ENCODE peak calls at places on chromosomes 3 and 15, in four cellular contexts. E is stomach, U is tibial nerve, C is suprapubic skin. A is an unnamed sample.

GRCh38 chr15:85296615-85297402 is 83.6 kb upstream of the AKAP13 start:
- DNase-seq in E (peak; percentile 69), U (peak; percentile 48), C (peak; percentile 68), A (peak; percentile 68)

GRCh38 chr15:42456971-42457370 is 34.0 kb downstream of the ZNF106 start:
- DNase-seq in E (no peak), U (no peak), C (no peak), A (no peak)

GRCh38 chr3:100213891-100214573 is 46.8 kb upstream of the TBC1D23 start:
- DNase-seq in E (no peak), U (no peak), C (no peak), A (no peak)

GRCh38 chr3:62992520-62992919 is 117.3 kb upstream of the CADPS start:
- DNase-seq in E (no peak), U (no peak), C (no peak), A (no peak)

GRCh38 chr3:124700880-124701684 is 29.2 kb upstream of the UMPS start:
- DNase-seq in E (no peak), U (no peak), C (no peak), A (no peak)

GRCh38 chr3:197456271-197457091 is 99.3 kb downstream of the BDH1 start:
- DNase-seq in E (peak; percentile 86), U (peak; percentile 65), C (peak; percentile 92), A (peak; percentile 85)

GRCh38 chr15:42511010-42511396 is 15.6 kb downstream of the SNAP23 start:
- DNase-seq in E (no peak), U (no peak), C (no peak), A (no peak)

GRCh38 chr3:29721789-29722188 is 440.9 kb downstream of the RBMS3 start:
- DNase-seq in E (no peak), U (no peak), C (no peak), A (no peak)

GRCh38 chr3:136989781-136990524 is 32.2 kb downstream of the IL20RB start:
- DNase-seq in E (no peak), U (no peak), C (no peak), A (no peak)

GRCh38 chr15:66131831-66132230 is 121.7 kb downstream of the MEGF11 start:
- DNase-seq in E (no peak), U (no peak), C (no peak), A (no peak)

GRCh38 chr3:160401301-160402095 is 2.0 kb downstream of the SMC4 start:
- DNase-seq in E (peak; percentile 29), U (no peak), C (no peak), A (no peak)

GRCh38 chr3:184172681-184173373 is 1.8 kb upstream of the AP2M1 start:
- DNase-seq in E (no peak), U (no peak), C (no peak), A (no peak)

GRCh38 chr3:172097585-172097984 is 58.2 kb downstream of the FNDC3B start:
- DNase-seq in E (no peak), U (no peak), C (no peak), A (no peak)

GRCh38 chr15:80059786-80060489 is 462 bp downstream of the ZFAND6 start:
- DNase-seq in E (peak; percentile 45), U (no peak), C (no peak), A (no peak)

GRCh38 chr15:59028387-59028955 is 41.0 kb downstream of the RNF111 start:
- DNase-seq in E (no peak), U (no peak), C (no peak), A (no peak)

GRCh38 chr15:39756806-39757522 is 25.7 kb downstream of the FSIP1 start:
- DNase-seq in E (no peak), U (no peak), C (no peak), A (no peak)

DNA sequence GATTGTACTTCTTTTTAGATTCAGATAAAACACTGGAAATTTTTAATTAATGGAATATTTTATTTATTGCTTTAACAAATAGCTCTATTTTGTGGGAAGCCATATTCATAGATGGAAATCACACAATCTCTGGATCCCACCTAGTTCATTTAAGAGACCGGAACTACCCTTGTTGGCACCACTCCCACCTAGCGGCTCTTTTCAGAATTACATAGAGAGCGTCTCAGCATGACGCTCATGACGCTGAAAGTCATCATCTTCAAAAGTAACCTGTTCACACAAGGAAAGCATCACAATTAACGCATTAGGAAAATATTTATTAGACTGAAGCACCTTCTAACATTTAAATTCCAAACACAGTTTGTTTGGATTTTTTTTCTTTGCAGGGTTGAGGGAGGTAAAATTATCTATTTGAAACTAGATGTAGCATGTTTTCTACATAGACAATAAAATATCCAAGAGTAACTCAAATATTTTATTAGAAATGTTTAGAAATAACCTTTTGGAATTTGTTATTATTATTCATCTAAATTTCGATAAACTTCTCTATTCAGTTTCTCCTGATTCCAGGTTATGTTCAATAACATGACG is 214.9 kb upstream of the ARRDC4 start:
- DNase-seq in E (peak; percentile 32), U (no peak), C (no peak), A (no peak)
- TF ChIP-seq CTCF in E (peak; percentile 28), U (peak; percentile 39), C (peak; percentile 7), A (no peak)

GRCh38 chr3:36919439-36920160 is 25.3 kb downstream of the TRANK1 start:
- DNase-seq in E (no peak), U (no peak), C (no peak), A (no peak)

GRCh38 chr3:36920884-36921567 is 23.8 kb downstream of the TRANK1 start:
- DNase-seq in E (no peak), U (no peak), C (no peak), A (no peak)

GRCh38 chr3:36911990-36912804 is 32.7 kb downstream of the TRANK1 start:
- DNase-seq in E (no peak), U (no peak), C (no peak), A (no peak)

GRCh38 chr3:36923523-36923943 is 21.3 kb downstream of the TRANK1 start:
- DNase-seq in E (no peak), U (no peak), C (no peak), A (no peak)

GRCh38 chr3:36918050-36918449 is 26.8 kb downstream of the TRANK1 start:
- DNase-seq in E (no peak), U (no peak), C (no peak), A (no peak)
- H3K4me3 ChIP-seq in E (no peak overlapping the region), U (no peak overlapping the region), C (no peak overlapping the region), A (no peak overlapping the region)

DNA sequence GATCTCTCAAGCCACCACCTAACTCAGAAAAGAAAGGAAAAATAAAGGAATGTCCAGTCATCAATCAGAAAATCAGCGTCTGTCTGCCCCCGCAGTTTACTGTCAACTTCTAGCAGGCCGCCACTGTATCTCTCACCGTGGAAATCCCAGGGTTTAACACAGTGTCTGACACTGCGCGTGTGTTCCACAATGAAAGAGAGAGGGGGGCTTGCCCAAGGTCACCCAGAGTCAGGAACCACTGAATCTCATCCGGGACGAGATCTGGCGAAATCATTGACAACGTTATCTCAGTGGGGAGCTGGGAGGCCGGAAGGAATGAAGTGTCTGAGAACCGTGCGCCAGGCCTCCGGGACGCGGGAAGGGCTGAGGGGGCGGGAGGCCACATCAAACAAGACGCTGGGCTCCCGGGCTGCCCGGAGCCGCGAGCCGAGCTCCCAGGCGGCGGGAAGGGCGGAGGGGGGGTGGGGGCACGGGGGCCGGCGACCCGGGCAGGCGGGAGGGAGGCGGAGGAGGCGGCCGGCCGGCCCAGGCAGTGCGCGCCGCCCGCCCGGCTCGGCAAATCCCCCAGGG is 2.2 kb upstream of the HES1 start:
- DNase-seq in E (peak; percentile 61), U (no peak), C (peak; percentile 84), A (peak; percentile 62)
- TF ChIP-seq EP300 in E (no peak), U (no peak), C (no peak), A (no peak)

DNA sequence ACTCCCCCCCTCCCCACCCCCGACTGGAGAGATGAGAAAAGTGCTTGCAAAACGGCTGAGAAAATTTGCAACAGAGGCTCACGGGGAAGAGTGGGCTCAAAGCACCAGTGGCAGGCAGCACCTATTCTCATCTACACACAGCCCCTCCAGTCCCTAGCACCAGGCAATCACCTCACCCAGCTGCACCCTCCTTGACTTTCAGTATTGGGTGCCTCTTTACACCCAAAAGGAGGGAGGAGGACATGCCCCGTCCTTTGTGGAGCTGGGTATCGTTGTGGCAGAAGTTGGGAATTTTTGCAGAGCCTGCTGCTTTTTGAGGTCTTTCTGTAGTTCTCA is 182.8 kb upstream of the TOPAZ1 start:
- DNase-seq in E (no peak), U (no peak), C (no peak), A (no peak)
- TF ChIP-seq CTCF in E (no peak), U (no peak), C (no peak), A (no peak)

GRCh38 chr15:29070471-29071192 is 184.9 kb downstream of the APBA2 start:
- DNase-seq in E (no peak), U (no peak), C (no peak), A (no peak)
- H3K4me3 ChIP-seq in E (no peak overlapping the region), U (no peak overlapping the region), C (no peak overlapping the region), A (no peak overlapping the region)

GRCh38 chr3:152768478-152768877 is 66.5 kb upstream of the P2RY1 start:
- DNase-seq in E (no peak), U (no peak), C (no peak), A (no peak)

GRCh38 chr3:152772622-152773021 is 62.3 kb upstream of the P2RY1 start:
- DNase-seq in E (no peak), U (no peak), C (no peak), A (no peak)

GRCh38 chr3:152771120-152771519 is 63.8 kb upstream of the P2RY1 start:
- DNase-seq in E (no peak), U (no peak), C (no peak), A (no peak)

GRCh38 chr3:152773633-152774032 is 61.3 kb upstream of the P2RY1 start:
- DNase-seq in E (no peak), U (no peak), C (no peak), A (no peak)

GRCh38 chr3:152769523-152769922 is 65.4 kb upstream of the P2RY1 start:
- DNase-seq in E (no peak), U (no peak), C (no peak), A (no peak)
- TF ChIP-seq EP300 in E (no peak), U (no peak), C (no peak), A (no peak)

DNA sequence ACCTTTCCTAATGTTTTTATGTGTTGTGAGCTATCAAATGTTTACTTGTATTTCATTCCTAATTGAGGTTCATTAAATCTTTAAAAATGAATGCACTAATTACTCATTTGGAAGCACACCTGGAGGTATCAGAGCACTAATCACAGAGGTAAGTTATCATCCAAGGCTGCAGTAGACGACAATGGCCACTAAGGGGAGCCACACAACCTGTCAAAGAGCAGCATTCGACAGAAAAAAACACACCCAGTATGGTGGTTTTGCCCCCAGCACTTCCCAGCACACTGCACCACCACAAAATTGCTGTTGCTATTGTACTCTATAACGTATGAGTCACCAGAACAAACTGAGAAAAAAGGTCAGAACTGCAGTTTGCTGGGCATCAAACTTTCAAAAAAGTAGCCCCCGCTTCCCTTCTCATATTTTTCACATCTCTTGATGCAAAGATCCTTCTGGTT is 205.9 kb upstream of the IGF1R start:
- DNase-seq in E (peak; percentile 60), U (peak; percentile 40), C (no peak), A (peak; percentile 30)
- TF ChIP-seq CTCF in E (peak; percentile 80), U (peak; percentile 87), C (peak; percentile 64), A (peak; percentile 47)

DNA sequence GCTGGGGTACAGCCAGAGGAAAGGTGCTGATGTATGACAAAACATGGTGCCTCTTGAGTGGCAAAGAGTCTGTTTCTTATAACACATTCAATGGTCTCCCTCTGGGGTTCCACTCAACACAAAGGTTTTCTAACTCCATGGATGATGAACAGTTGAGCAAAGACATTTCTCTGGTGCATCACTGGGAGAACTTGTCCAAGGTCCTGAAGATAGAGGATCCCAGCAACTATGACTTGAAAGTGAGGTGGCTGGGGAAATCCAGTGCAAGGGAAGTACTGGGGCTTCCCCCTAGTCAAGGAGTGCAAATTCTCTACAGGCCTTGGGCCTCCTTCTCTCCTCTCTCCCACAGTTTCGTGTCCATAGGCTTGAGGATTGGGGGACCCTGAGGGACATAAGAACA is 431.1 kb downstream of the WDR72 start:
- DNase-seq in E (no peak), U (no peak), C (no peak), A (no peak)
- H3K4me3 ChIP-seq in E (no peak overlapping the region), U (no peak overlapping the region), C (no peak overlapping the region), A (no peak overlapping the region)

A was measured in ovary.